ENCODE peak calls at places on chromosomes 1 and 21, in four cellular contexts. T is LoVo, Q is cardiac fibroblast, D is foreskin fibroblast. G is an unnamed sample.

GRCh38 chr1:183920651-183921050 is 115.7 kb downstream of the RGL1 start:
- DNase-seq in T (no peak), D (no peak), Q (no peak), G (no peak)

GRCh38 chr1:201741763-201742342 is 87.1 kb upstream of the IPO9 start:
- DNase-seq in Q (no peak), D (no peak), T (no peak), G (no peak)

GRCh38 chr1:81213279-81213678 is 587.5 kb upstream of the ADGRL2 start:
- DNase-seq in D (no peak), T (no peak), Q (no peak), G (no peak)

GRCh38 chr1:51648180-51649109 is 31.6 kb downstream of the OSBPL9 start:
- DNase-seq in D (peak; percentile 91), T (peak; percentile 57), Q (peak; percentile 66), G (no peak)

GRCh38 chr1:32549601-32550000 is 10.4 kb downstream of the ZBTB8A start:
- DNase-seq in T (no peak), Q (no peak), D (no peak), G (no peak)

GRCh38 chr1:160610584-160611242 is 31.4 kb upstream of the CD84 start:
- DNase-seq in D (no peak), Q (no peak), T (no peak), G (no peak)

GRCh38 chr1:181117648-181118449 is 29.3 kb downstream of the IER5 start:
- DNase-seq in Q (peak; percentile 52), D (peak; percentile 86), T (peak; percentile 86), G (no peak)

GRCh38 chr21:35036521-35037383 is 12.3 kb downstream of the RUNX1 start:
- DNase-seq in T (no peak), D (no peak), Q (no peak), G (no peak)

GRCh38 chr1:1842360-1843146 is 48.3 kb downstream of the GNB1 start:
- DNase-seq in D (no peak), Q (no peak), T (no peak), G (no peak)

GRCh38 chr1:206471415-206471801 is 1.1 kb downstream of the IKBKE start:
- DNase-seq in T (no peak), Q (no peak), D (no peak), G (no peak)

GRCh38 chr1:46223472-46223943 is 20.4 kb downstream of the LURAP1 start:
- DNase-seq in D (peak; percentile 95), T (peak; percentile 87), Q (peak; percentile 94), G (peak; percentile 77)

GRCh38 chr1:94949681-94950661 is 23.1 kb upstream of the CNN3 start:
- DNase-seq in D (peak; percentile 72), T (no peak), Q (no peak), G (no peak)

GRCh38 chr21:28333455-28334108 is 659.1 kb downstream of the LTN1 start:
- DNase-seq in T (no peak), D (peak; percentile 69), Q (peak; percentile 87), G (no peak)

GRCh38 chr1:88801575-88802208 is 89.7 kb downstream of the GTF2B start:
- DNase-seq in T (peak; percentile 67), D (peak; percentile 33), Q (peak; percentile 61), G (no peak)

GRCh38 chr1:36889478-36889845 is 144.9 kb downstream of the GRIK3 start:
- DNase-seq in T (no peak), Q (no peak), D (no peak), G (no peak)

GRCh38 chr21:36773111-36773510 is 74.2 kb downstream of the SIM2 start:
- DNase-seq in Q (peak; percentile 85), T (peak; percentile 65), D (peak; percentile 88), G (peak; percentile 65)

GRCh38 chr1:52204696-52205095 is 62.8 kb downstream of the ZFYVE9 start:
- DNase-seq in D (no peak), Q (no peak), T (no peak), G (no peak)

GRCh38 chr21:14120091-14120734 is 90.5 kb downstream of the LIPI start:
- DNase-seq in Q (peak; percentile 37), T (peak; percentile 12), D (no peak), G (no peak)

GRCh38 chr1:1421147-1421906 is at the start of gene ANKRD65:
- DNase-seq in D (no peak), Q (no peak), T (no peak), G (peak; percentile 15)

GRCh38 chr1:18560692-18561091 is 70.0 kb upstream of the PAX7 start:
- DNase-seq in D (no peak), T (no peak), Q (no peak), G (no peak)

GRCh38 chr21:46537026-46537425 is 67.9 kb downstream of the S100B start:
- DNase-seq in D (no peak), T (no peak), Q (no peak), G (no peak)

GRCh38 chr21:45983981-45984551 is 2.5 kb downstream of the COL6A1 start:
- DNase-seq in D (peak; percentile 59), Q (no peak), T (no peak), G (peak; percentile 68)

GRCh38 chr1:57066980-57067615 is 101.3 kb upstream of the C8B start:
- DNase-seq in T (no peak), D (no peak), Q (no peak), G (no peak)

GRCh38 chr1:3027611-3028371 is 6.5 kb downstream of the ACTRT2 start:
- DNase-seq in Q (no peak), T (no peak), D (no peak), G (no peak)

GRCh38 chr1:161197560-161198205 is 1.2 kb downstream of the ADAMTS4 start:
- DNase-seq in D (no peak), Q (peak; percentile 12), T (no peak), G (peak; percentile 29)

GRCh38 chr1:24981632-24982007 is 51.5 kb upstream of the RUNX3 start:
- DNase-seq in T (no peak), Q (no peak), D (no peak), G (no peak)

GRCh38 chr1:43372172-43372571 is 4.4 kb upstream of the ELOVL1 start:
- DNase-seq in T (peak; percentile 37), D (peak; percentile 69), Q (peak; percentile 31), G (no peak)

GRCh38 chr1:2548068-2548589 is 8.0 kb upstream of the TNFRSF14 start:
- DNase-seq in D (peak; percentile 87), T (peak; percentile 87), Q (peak; percentile 71), G (peak; percentile 81)

GRCh38 chr1:81571946-81572345 is 228.8 kb upstream of the ADGRL2 start:
- DNase-seq in T (no peak), D (peak; percentile 14), Q (no peak), G (no peak)

GRCh38 chr1:204162498-204163074 is 3.6 kb downstream of the REN start:
- DNase-seq in D (peak; percentile 85), T (peak; percentile 83), Q (peak; percentile 70), G (peak; percentile 81)

GRCh38 chr1:171140466-171140865 is 44.6 kb upstream of the FMO2 start:
- DNase-seq in T (no peak), Q (peak; percentile 55), D (peak; percentile 50), G (no peak)

GRCh38 chr1:192358822-192359221 is 42.0 kb downstream of the RGS21 start:
- DNase-seq in Q (no peak), D (no peak), T (no peak), G (no peak)

GRCh38 chr21:32868631-32869454 is 97.3 kb upstream of the PAXBP1 start:
- DNase-seq in D (no peak), Q (no peak), T (no peak), G (no peak)

G was measured in left cardiac atrium.